ENCODE peak calls at places on chromosomes 3 and 15, in eight cellular contexts. D, B, I, P, W, L, K and M are unnamed samples.

GRCh38 chr3:59212128-59212764 is 162.4 kb upstream of the CFAP20DC start:
- DNase-seq in D (no peak), B (peak; percentile 29), I (no peak), P (peak; percentile 74), W (no peak), L (no peak), K (peak; percentile 26), M (peak; percentile 18)

GRCh38 chr3:142947799-142948575 is 15.5 kb downstream of the PAQR9 start:
- DNase-seq in D (no peak), B (peak; percentile 22), I (no peak), P (peak; percentile 40), W (no peak), L (no peak), K (peak; percentile 60), M (no peak)

GRCh38 chr3:133258358-133258757 is 141.5 kb upstream of the BFSP2 start:
- DNase-seq in D (no peak), B (peak; percentile 23), I (no peak), P (no peak), W (no peak), L (no peak), K (peak; percentile 36), M (no peak)

GRCh38 chr3:195182470-195182795 is 88.5 kb downstream of the XXYLT1 start:
- DNase-seq in D (peak; percentile 79), B (peak; percentile 62), I (no peak), P (peak; percentile 41), W (no peak), L (no peak), K (peak; percentile 65), M (no peak)

GRCh38 chr3:87228316-87228715 is 1.2 kb downstream of the CHMP2B start:
- DNase-seq in D (no peak), B (no peak), I (no peak), P (peak; percentile 40), W (no peak), L (no peak), K (peak; percentile 67), M (no peak)

GRCh38 chr15:87591042-87591441 is 665.5 kb downstream of the NTRK3 start:
- DNase-seq in D (no peak), B (no peak), I (no peak), P (no peak), W (no peak), L (no peak), K (no peak), M (no peak)

GRCh38 chr3:45224824-45225464 is 1.1 kb downstream of the TMEM158 start:
- DNase-seq in D (peak; percentile 78), B (peak; percentile 53), I (no peak), P (peak; percentile 81), W (peak; percentile 87), L (peak; percentile 71), K (peak; percentile 83), M (no peak)

GRCh38 chr3:104040896-104041295 is 1325.8 kb upstream of the ALCAM start:
- DNase-seq in D (no peak), B (no peak), I (no peak), P (no peak), W (no peak), L (no peak), K (no peak), M (no peak)

GRCh38 chr15:78301813-78302212 is 2.4 kb upstream of the SKIC8 start:
- DNase-seq in D (no peak), B (no peak), I (no peak), P (no peak), W (no peak), L (no peak), K (peak; percentile 56), M (no peak)

GRCh38 chr3:36124118-36124796 is 256.0 kb upstream of the STAC start:
- DNase-seq in D (no peak), B (peak; percentile 63), I (no peak), P (peak; percentile 74), W (no peak), L (peak; percentile 6), K (peak; percentile 70), M (peak; percentile 67)

GRCh38 chr3:36729204-36730056 is 34.9 kb downstream of the DCLK3 start:
- DNase-seq in D (no peak), B (peak; percentile 31), I (no peak), P (peak; percentile 75), W (no peak), L (no peak), K (peak; percentile 51), M (peak; percentile 46)

GRCh38 chr15:47715856-47716445 is 1.4 kb upstream of the SEMA6D start:
- DNase-seq in D (no peak), B (no peak), I (no peak), P (peak; percentile 35), W (no peak), L (no peak), K (no peak), M (peak; percentile 40)

GRCh38 chr3:55984631-55985030 is 483.6 kb downstream of the ERC2 start:
- DNase-seq in D (no peak), B (no peak), I (no peak), P (peak; percentile 21), W (no peak), L (no peak), K (peak; percentile 41), M (no peak)

GRCh38 chr3:64911138-64911537 is 223.3 kb upstream of the ADAMTS9 start:
- DNase-seq in D (no peak), B (no peak), I (no peak), P (no peak), W (no peak), L (no peak), K (no peak), M (no peak)

GRCh38 chr15:41154412-41154811 is 38.3 kb upstream of the INO80 start:
- DNase-seq in D (no peak), B (no peak), I (no peak), P (no peak), W (no peak), L (no peak), K (peak; percentile 37), M (no peak)

GRCh38 chr3:127690823-127691452 is 18.2 kb downstream of the ABTB1 start:
- DNase-seq in D (no peak), B (peak; percentile 77), I (no peak), P (peak; percentile 57), W (peak; percentile 62), L (no peak), K (peak; percentile 74), M (no peak)

GRCh38 chr3:50627407-50628051 is 10.6 kb downstream of the MAPKAPK3 start:
- DNase-seq in D (no peak), B (peak; percentile 45), I (no peak), P (peak; percentile 83), W (peak; percentile 81), L (no peak), K (peak; percentile 88), M (no peak)

GRCh38 chr15:31080618-31081017 is 20.9 kb downstream of the TRPM1 start:
- DNase-seq in D (peak; percentile 63), B (no peak), I (no peak), P (no peak), W (peak; percentile 79), L (peak; percentile 64), K (peak; percentile 34), M (no peak)

GRCh38 chr3:127824151-127824825 is 2.0 kb upstream of the MGLL start:
- DNase-seq in D (no peak), B (no peak), I (no peak), P (no peak), W (no peak), L (no peak), K (no peak), M (no peak)

GRCh38 chr3:146969356-146969755 is 364.2 kb upstream of the PLSCR5 start:
- DNase-seq in D (no peak), B (no peak), I (no peak), P (no peak), W (no peak), L (no peak), K (peak; percentile 8), M (peak; percentile 11)

GRCh38 chr3:89238836-89239235 is 131.4 kb downstream of the EPHA3 start:
- DNase-seq in D (no peak), B (no peak), I (no peak), P (no peak), W (no peak), L (no peak), K (no peak), M (no peak)

GRCh38 chr15:63203451-63204090 is 14.2 kb downstream of the RAB8B start:
- DNase-seq in D (no peak), B (peak; percentile 47), I (no peak), P (no peak), W (no peak), L (no peak), K (peak; percentile 58), M (no peak)

GRCh38 chr15:80844011-80844732 is 65.0 kb downstream of the CEMIP start:
- DNase-seq in D (no peak), B (peak; percentile 35), I (no peak), P (peak; percentile 77), W (no peak), L (no peak), K (peak; percentile 62), M (no peak)